ENCODE peak calls at places on chromosome 9, in five cellular contexts. S is IMR-90, K is SK-N-SH, X is K562, M is GM12878. Y is an unnamed sample.

GRCh38 chr9:69028754-69029153 is 6.8 kb upstream of the FXN start:
- DNase-seq in K (no peak), M (no peak), S (no peak), X (no peak), Y (no peak)

GRCh38 chr9:120801441-120801840 is 8.2 kb upstream of the FBXW2 start:
- DNase-seq in S (no peak), M (no peak), K (no peak), X (no peak), Y (no peak)

GRCh38 chr9:35650341-35651158 is at the start of gene SIT1:
- DNase-seq in K (no peak), M (no peak), S (no peak), X (no peak), Y (no peak)

GRCh38 chr9:113579270-113580040 is 115.9 kb downstream of the RGS3 start:
- DNase-seq in S (peak), X (no peak), M (no peak), K (peak), Y (no peak)

GRCh38 chr9:132090771-132091170 is 11.1 kb upstream of the MED27 start:
- DNase-seq in X (no peak), K (no peak), M (no peak), S (no peak), Y (no peak)

GRCh38 chr9:77661696-77662095 is 13.6 kb upstream of the GNA14 start:
- DNase-seq in X (no peak), S (no peak), K (no peak), M (no peak), Y (no peak)

GRCh38 chr9:127803507-127804352 is 1.0 kb downstream of the FPGS start:
- DNase-seq in S (no peak), M (no peak), X (no peak), K (peak), Y (no peak)

GRCh38 chr9:95808001-95808400 is 67.5 kb upstream of the ERCC6L2 start:
- DNase-seq in M (no peak), S (peak), K (no peak), X (no peak), Y (no peak)

GRCh38 chr9:129175825-129176633 is 2.0 kb downstream of the IER5L start:
- DNase-seq in M (peak), X (peak), S (peak), K (peak), Y (peak)

GRCh38 chr9:5920860-5921328 is 30.2 kb downstream of the MLANA start:
- DNase-seq in M (peak), X (no peak), S (peak), K (no peak), Y (no peak)

GRCh38 chr9:105252405-105252756 is 7.9 kb downstream of the SLC44A1 start:
- DNase-seq in M (no peak), S (no peak), K (no peak), X (no peak), Y (no peak)

GRCh38 chr9:69173891-69174644 is at the start of gene TJP2:
- DNase-seq in X (peak), S (peak), K (peak), M (no peak), Y (peak)

GRCh38 chr9:128689293-128689770 is 310 bp downstream of the SET start:
- DNase-seq in S (no peak), X (no peak), K (peak), M (no peak), Y (no peak)

GRCh38 chr9:25964239-25964638 is 286.0 kb upstream of the TUSC1 start:
- DNase-seq in K (peak), M (no peak), X (no peak), S (peak), Y (peak)

GRCh38 chr9:116163293-116164055 is 9.9 kb downstream of the PAPPA start:
- DNase-seq in M (no peak), X (peak), K (no peak), S (no peak), Y (peak)

GRCh38 chr9:117340422-117340821 is 74.4 kb downstream of the ASTN2 start:
- DNase-seq in X (no peak), K (no peak), S (no peak), M (no peak), Y (no peak)

GRCh38 chr9:33453286-33453882 is 6.0 kb upstream of the AQP3 start:
- DNase-seq in S (no peak), M (no peak), K (no peak), X (no peak), Y (no peak)

GRCh38 chr9:112056986-112057385 is 118.1 kb downstream of the SUSD1 start:
- DNase-seq in S (no peak), X (no peak), M (no peak), K (no peak), Y (no peak)

GRCh38 chr9:97632406-97632991 is 669 bp downstream of the TSTD2 start:
- DNase-seq in X (no peak), K (no peak), M (no peak), S (peak), Y (no peak)

GRCh38 chr9:109448223-109448622 is 49.9 kb downstream of the PTPN3 start:
- DNase-seq in S (peak), K (no peak), X (no peak), M (no peak), Y (no peak)

GRCh38 chr9:130391863-130392262 is 52.9 kb upstream of the ASS1 start:
- DNase-seq in S (no peak), M (no peak), X (no peak), K (no peak), Y (no peak)

GRCh38 chr9:130394814-130395470 is 49.8 kb upstream of the ASS1 start:
- DNase-seq in K (no peak), X (no peak), S (no peak), M (no peak), Y (no peak)

GRCh38 chr9:130395810-130396435 is 48.8 kb upstream of the ASS1 start:
- DNase-seq in S (no peak), X (no peak), K (no peak), M (no peak), Y (no peak)

GRCh38 chr9:130394320-130394719 is 50.4 kb upstream of the ASS1 start:
- DNase-seq in M (no peak), S (no peak), K (no peak), X (no peak), Y (no peak)

DNA sequence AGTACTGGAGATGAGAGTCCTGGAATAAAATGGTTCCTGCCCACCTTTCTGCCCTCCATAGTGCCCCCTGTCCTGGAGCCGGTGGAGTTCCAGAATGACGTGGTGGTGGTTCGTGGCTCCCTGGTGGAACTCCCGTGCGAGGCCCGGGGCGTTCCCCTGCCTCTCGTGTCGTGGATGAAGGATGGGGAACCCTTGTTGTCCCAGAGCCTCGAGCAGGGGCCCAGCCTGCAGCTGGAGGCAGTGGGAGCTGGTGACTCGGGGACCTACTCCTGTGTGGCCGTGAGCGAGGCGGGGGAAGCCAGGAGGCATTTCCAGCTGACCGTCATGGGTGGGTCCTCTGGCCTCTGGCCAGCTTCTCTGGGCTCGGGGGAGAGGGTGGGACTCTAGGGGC is 51.1 kb upstream of the ASS1 start:
- DNase-seq in X (no peak), S (no peak), K (no peak), M (no peak), Y (no peak)
- H3K4me3 ChIP-seq in X (no peak), S (no peak), K (no peak), M (no peak), Y (no peak)

GRCh38 chr9:92474569-92474968 is 7.7 kb downstream of the ASPN start:
- DNase-seq in X (no peak), K (no peak), M (no peak), S (no peak), Y (no peak)
- TF ChIP-seq MXI1 in X (no peak), K (no peak), M (no peak), S (no peak), Y (no peak)

GRCh38 chr9:37474438-37474837 is 9.2 kb upstream of the ZBTB5 start:
- DNase-seq in S (no peak), K (no peak), M (no peak), X (no peak), Y (no peak)

GRCh38 chr9:37468620-37469019 is 3.4 kb upstream of the ZBTB5 start:
- DNase-seq in X (no peak), S (no peak), M (no peak), K (no peak), Y (no peak)

GRCh38 chr9:37476930-37477329 is 8.8 kb upstream of the POLR1E start:
- DNase-seq in S (no peak), X (no peak), M (no peak), K (no peak), Y (no peak)

GRCh38 chr9:37466037-37466709 is 923 bp upstream of the ZBTB5 start:
- DNase-seq in S (no peak), K (peak), M (no peak), X (peak), Y (peak)

DNA sequence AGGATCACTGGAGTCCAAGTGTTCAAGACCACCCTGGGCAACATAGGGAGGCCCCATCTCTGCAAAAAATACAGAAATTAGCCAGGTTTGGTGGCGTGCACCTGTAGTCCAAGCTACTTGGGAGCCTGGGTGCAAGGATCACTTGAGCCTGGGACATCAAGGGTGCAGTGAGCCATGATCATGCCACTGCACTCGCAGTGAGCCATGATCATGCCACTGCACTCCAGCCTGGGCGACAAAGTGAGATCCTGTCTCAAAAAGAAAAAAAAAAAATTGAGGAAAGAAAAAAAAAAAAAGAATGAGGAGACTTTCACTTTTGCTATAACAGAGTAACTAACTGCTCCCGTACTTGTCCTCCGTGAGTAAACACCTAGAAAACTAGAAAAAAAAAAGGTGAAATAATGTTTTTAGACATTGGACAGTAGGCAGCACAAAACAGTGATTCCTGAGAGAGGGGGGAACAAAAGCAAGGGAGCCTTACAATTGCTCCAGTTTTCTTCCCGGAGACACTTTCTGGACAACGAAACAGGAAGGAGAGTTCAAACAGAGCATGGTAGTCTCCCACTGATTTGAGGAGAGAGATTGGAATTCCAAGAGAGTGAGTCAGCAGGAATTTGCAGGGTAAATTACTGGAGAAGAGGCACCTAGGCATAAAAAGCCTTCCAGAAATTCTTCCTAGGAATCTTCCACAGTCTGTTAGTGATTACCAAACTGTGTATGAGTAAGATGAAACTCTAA is 6.9 kb upstream of the ZBTB5 start:
- DNase-seq in S (peak), M (no peak), X (no peak), K (no peak), Y (peak)
- H3K4me3 ChIP-seq in S (peak), M (peak), X (peak), K (peak), Y (peak)

GRCh38 chr9:99365233-99365980 is 143.3 kb downstream of the SEC61B start:
- DNase-seq in X (no peak), S (peak), M (no peak), K (no peak), Y (no peak)
- TF ChIP-seq MXI1 in X (no peak), S (no peak), M (no peak), K (no peak), Y (no peak)

GRCh38 chr9:88995205-88995604 is 3.9 kb downstream of the S1PR3 start:
- DNase-seq in M (no peak), S (no peak), X (no peak), K (no peak), Y (no peak)

GRCh38 chr9:88993871-88994819 is 2.9 kb downstream of the S1PR3 start:
- DNase-seq in M (no peak), S (no peak), K (no peak), X (no peak), Y (no peak)

GRCh38 chr9:88994820-88995180 is 3.5 kb downstream of the S1PR3 start:
- DNase-seq in X (no peak), K (no peak), S (peak), M (no peak), Y (no peak)

GRCh38 chr9:88996046-88997005 is 5.1 kb downstream of the S1PR3 start:
- DNase-seq in X (no peak), S (no peak), K (no peak), M (no peak), Y (no peak)

GRCh38 chr9:88995627-88996026 is 4.4 kb downstream of the S1PR3 start:
- DNase-seq in S (no peak), M (no peak), X (no peak), K (no peak), Y (no peak)
- H3K4me3 ChIP-seq in S (no peak), M (no peak), X (no peak), K (no peak), Y (no peak)

DNA sequence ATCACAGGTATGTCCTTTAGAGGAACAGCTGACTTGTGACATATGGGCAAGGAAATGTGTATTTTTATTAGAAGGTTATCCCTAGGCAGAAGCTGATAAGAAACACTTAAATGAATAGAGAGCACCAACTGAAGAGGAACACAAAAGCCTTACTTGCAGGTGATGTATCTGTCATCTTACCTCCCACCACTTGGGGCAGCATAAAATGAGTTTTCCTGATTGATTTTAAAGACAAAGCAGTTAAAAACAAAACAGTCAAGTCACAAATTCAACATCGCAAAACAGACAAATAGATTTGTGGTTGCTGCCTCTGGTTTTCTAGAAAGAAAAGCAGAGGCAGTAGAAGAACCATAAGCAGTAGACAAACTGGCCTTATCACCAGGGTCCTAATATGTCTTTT is 302.4 kb upstream of the ZNF462 start:
- DNase-seq in K (no peak), S (no peak), M (no peak), X (no peak), Y (no peak)
- TF ChIP-seq MXI1 in K (no peak), S (no peak), M (no peak), X (no peak), Y (no peak)

DNA sequence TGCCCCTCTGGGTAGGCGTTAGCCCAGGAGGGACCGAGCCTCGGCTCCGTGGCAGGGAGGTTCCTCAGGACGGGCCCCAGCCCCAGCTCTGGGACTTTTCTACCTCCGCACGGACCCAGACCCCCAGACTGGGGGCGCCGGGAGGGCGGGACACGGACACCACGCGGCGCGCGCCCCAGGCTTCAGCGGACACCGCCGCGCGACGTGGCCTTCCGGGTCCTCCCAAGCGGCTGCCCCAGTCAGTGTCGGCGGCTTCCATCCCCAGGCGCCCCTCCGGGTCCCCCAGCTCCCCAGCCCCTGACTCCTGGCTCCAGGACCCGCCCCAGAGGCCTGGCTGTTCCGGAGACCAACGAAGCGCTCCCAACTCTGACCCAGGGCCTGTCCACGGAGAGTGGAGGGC is 3.1 kb downstream of the LCNL1 start:
- DNase-seq in S (no peak), K (no peak), M (no peak), X (no peak), Y (no peak)
- H3K4me3 ChIP-seq in S (no peak), K (no peak), M (no peak), X (no peak), Y (no peak)

DNA sequence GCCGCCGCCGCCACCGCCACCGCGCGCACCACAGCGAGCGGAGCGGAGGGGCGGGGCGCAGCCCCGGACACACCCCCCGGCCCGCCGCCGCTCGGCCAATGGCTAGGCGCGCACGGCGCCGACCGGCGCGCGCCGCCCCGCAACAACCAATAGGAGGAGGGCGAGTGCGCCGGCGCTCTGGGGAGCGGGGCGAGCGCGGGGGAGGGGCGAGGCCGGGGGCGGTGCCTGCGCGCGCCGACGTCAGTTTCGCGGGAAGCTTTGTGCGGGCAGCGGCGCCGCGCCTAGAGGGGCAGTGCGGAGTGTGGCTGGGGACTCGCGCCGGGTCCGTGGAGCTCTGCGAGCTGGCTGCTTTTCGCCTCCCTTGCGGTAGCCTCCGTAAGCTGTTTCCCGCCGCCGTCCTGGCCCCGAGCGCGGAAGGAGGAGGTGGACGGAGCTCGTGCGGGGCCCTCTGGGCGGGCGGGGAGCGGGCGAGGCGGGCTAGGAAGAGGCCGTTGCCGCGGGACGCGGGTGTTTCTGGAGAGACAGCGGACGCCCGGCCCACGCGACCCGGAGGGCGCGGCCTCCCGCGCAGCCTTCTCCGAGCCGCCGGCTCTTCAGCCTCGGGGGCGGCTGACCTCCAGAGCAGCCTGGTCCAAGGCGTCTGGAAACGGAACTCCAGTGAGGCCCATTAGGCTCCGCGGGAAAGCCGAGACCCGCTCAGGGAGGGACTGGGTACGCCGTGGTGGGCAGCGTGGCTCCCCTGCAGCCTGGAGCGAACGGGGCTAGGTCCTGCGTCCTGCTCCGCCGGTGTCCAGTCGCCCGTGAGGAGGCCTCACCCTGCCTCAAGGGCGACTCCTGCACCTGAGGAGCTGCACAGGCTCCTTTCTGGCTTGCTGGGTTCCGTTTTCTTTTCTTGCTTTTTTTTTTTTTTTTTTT is at the start of gene ZMYND19:
- DNase-seq in S (peak), M (peak), X (peak), K (peak), Y (peak)
- TF ChIP-seq MXI1 in S (peak), M (peak), X (no peak), K (peak), Y (peak)

Y was measured in HepG2.